ENCODE peak calls at places on chromosome 15, in nine cellular contexts. T is HFFc6, M is psoas muscle, J is GM13976, E is EL, R is left ventricle myocardium inferior, P is type B pancreatic cell, N is ELR, Y is OCI-M1. D is an unnamed sample.

GRCh38 chr15:43749690-43750345 is 3.6 kb downstream of the PDIA3 start:
- DNase-seq in N (no peak), E (no peak), Y (peak), R (no peak), M (no peak), J (peak), P (no peak), T (no peak), D (no peak)

GRCh38 chr15:90819390-90819789 is 49.0 kb upstream of the FURIN start:
- DNase-seq in T (no peak), M (no peak), Y (no peak), J (no peak), N (no peak), R (peak), E (no peak), P (no peak), D (no peak)

GRCh38 chr15:37877851-37878577 is 56.4 kb upstream of the TMCO5A start:
- DNase-seq in Y (no peak), P (no peak), R (no peak), N (peak), M (no peak), E (peak), J (no peak), T (peak), D (peak)

GRCh38 chr15:68819451-68820204 is 1.1 kb downstream of the ANP32A start:
- DNase-seq in Y (peak), P (no peak), N (peak), J (peak), E (peak), R (peak), M (peak), T (peak), D (peak)

GRCh38 chr15:26013946-26014345 is 150.8 kb upstream of the ATP10A start:
- DNase-seq in J (no peak), Y (no peak), T (peak), E (peak), P (no peak), R (no peak), M (no peak), N (no peak), D (peak)

GRCh38 chr15:91150492-91151160 is 50.6 kb downstream of the SV2B start:
- DNase-seq in R (no peak), N (no peak), J (no peak), P (no peak), Y (no peak), E (no peak), T (no peak), M (no peak), D (no peak)

GRCh38 chr15:60721706-60722105 is 242.8 kb upstream of the ICE2 start:
- DNase-seq in P (no peak), Y (no peak), T (peak), M (no peak), R (no peak), N (peak), E (peak), J (no peak), D (peak)

GRCh38 chr15:27353837-27354236 is 382.9 kb downstream of the GABRG3 start:
- DNase-seq in P (no peak), N (no peak), R (no peak), M (no peak), E (no peak), T (no peak), J (no peak), Y (peak), D (peak)

GRCh38 chr15:80059786-80060489 is 462 bp downstream of the ZFAND6 start:
- DNase-seq in E (peak), J (peak), T (peak), Y (peak), N (peak), R (no peak), P (no peak), M (peak), D (peak)

GRCh38 chr15:58410353-58410752 is 21.4 kb upstream of the LIPC start:
- DNase-seq in E (no peak), T (no peak), R (no peak), N (no peak), M (no peak), P (no peak), Y (peak), J (peak), D (peak)